ENCODE peak calls at places on chromosomes 7 and 10, in four cellular contexts. H is nucleus accumbens, X is dermis microvascular lymphatic vessel endothelial cell, Z is NCI-H446. O is an unnamed sample.

GRCh38 chr10:132229834-132230556 is 43.2 kb downstream of the DPYSL4 start:
- DNase-seq in H (no peak), X (no peak), Z (no peak), O (no peak)

GRCh38 chr7:104137971-104138370 is 69.8 kb downstream of the ORC5 start:
- DNase-seq in H (no peak), X (no peak), Z (no peak), O (peak; percentile 87)

GRCh38 chr7:150801242-150801945 is 825 bp downstream of the TMEM176A start:
- DNase-seq in H (no peak), X (no peak), Z (no peak), O (no peak)

GRCh38 chr10:126598009-126598408 is 72.5 kb downstream of the C10orf90 start:
- DNase-seq in H (peak; percentile 10), X (no peak), Z (peak; percentile 3), O (peak; percentile 69)

GRCh38 chr10:62278461-62278910 is 9.8 kb upstream of the RTKN2 start:
- DNase-seq in H (no peak), X (no peak), Z (no peak), O (no peak)

GRCh38 chr10:58577394-58577793 is 64.7 kb downstream of the BICC1 start:
- DNase-seq in H (no peak), X (no peak), Z (peak; percentile 1), O (no peak)

GRCh38 chr10:114957673-114958072 is 19.7 kb downstream of the TRUB1 start:
- DNase-seq in H (no peak), X (no peak), Z (no peak), O (no peak)

GRCh38 chr7:30144659-30145321 is 10.0 kb downstream of the MTURN start:
- DNase-seq in H (no peak), X (no peak), Z (no peak), O (no peak)

GRCh38 chr7:98879198-98879988 is 1.1 kb downstream of the TRRAP start:
- DNase-seq in H (no peak), X (peak; percentile 9), Z (no peak), O (peak; percentile 48)

GRCh38 chr10:127948791-127949190 is 41.9 kb downstream of the PTPRE start:
- DNase-seq in H (no peak), X (peak; percentile 92), Z (no peak), O (no peak)

GRCh38 chr10:86711957-86712708 is 43.8 kb downstream of the LDB3 start:
- DNase-seq in H (peak; percentile 65), X (no peak), Z (no peak), O (peak; percentile 49)

GRCh38 chr7:1704326-1705241 is 34.5 kb downstream of the ELFN1 start:
- DNase-seq in H (no peak), X (no peak), Z (no peak), O (no peak)

GRCh38 chr10:104638861-104639594 is 2.1 kb upstream of the SORCS3 start:
- DNase-seq in H (no peak), X (no peak), Z (no peak), O (peak; percentile 55)

GRCh38 chr10:74047871-74048270 is 50.0 kb downstream of the VCL start:
- DNase-seq in H (no peak), X (no peak), Z (no peak), O (no peak)

GRCh38 chr7:107744345-107744750 is 406 bp downstream of the CBLL1 start:
- DNase-seq in H (no peak), X (peak; percentile 7), Z (no peak), O (peak; percentile 67)

GRCh38 chr10:36559412-36559811 is 566.0 kb upstream of the ANKRD30A start:
- DNase-seq in H (no peak), X (no peak), Z (no peak), O (no peak)

GRCh38 chr7:102978280-102978679 is 65.5 kb downstream of the LRRC17 start:
- DNase-seq in H (no peak), X (no peak), Z (no peak), O (peak; percentile 54)

GRCh38 chr7:149765399-149766121 is 7.8 kb downstream of the ZNF467 start:
- DNase-seq in H (no peak), X (no peak), Z (no peak), O (no peak)

GRCh38 chr7:36155811-36156361 is 2.8 kb downstream of the EEPD1 start:
- DNase-seq in H (no peak), X (peak; percentile 40), Z (peak; percentile 36), O (no peak)

GRCh38 chr7:129536323-129536722 is 34.0 kb downstream of the SMKR1 start:
- DNase-seq in H (no peak), X (no peak), Z (no peak), O (no peak)

GRCh38 chr10:19824397-19825342 is 8.4 kb downstream of the PLXDC2 start:
- DNase-seq in H (no peak), X (no peak), Z (no peak), O (no peak)

GRCh38 chr10:125057158-125058001 is 103.0 kb downstream of the CTBP2 start:
- DNase-seq in H (peak; percentile 69), X (peak; percentile 53), Z (no peak), O (no peak)

GRCh38 chr10:49587981-49588380 is 22.1 kb upstream of the SLC18A3 start:
- DNase-seq in H (no peak), X (no peak), Z (no peak), O (no peak)

GRCh38 chr10:77673086-77673485 is 35.5 kb upstream of the KCNMA1 start:
- DNase-seq in H (no peak), X (no peak), Z (no peak), O (no peak)